ENCODE peak calls at places on chromosomes 6 and 20, in five cellular contexts. I is GM06990, O is psoas muscle, K is RWPE1, X is MCF 10A. V is an unnamed sample.

GRCh38 chr6:80872194-80872950 is 765.9 kb downstream of the BCKDHB start:
- DNase-seq in I (no peak), O (no peak), K (no peak), X (no peak), V (no peak)

GRCh38 chr6:156931283-156931682 is 154.1 kb downstream of the ARID1B start:
- DNase-seq in I (no peak), O (no peak), K (no peak), X (no peak), V (no peak)

GRCh38 chr6:41638002-41638800 is at the start of gene MDFI:
- DNase-seq in I (no peak), O (no peak), K (no peak), X (no peak), V (peak)

GRCh38 chr6:47126647-47127339 is 84.7 kb upstream of the ADGRF1 start:
- DNase-seq in I (no peak), O (no peak), K (no peak), X (peak), V (no peak)

GRCh38 chr6:39225946-39226437 is 3.3 kb downstream of the KCNK5 start:
- DNase-seq in I (no peak), O (no peak), K (no peak), X (no peak), V (no peak)

GRCh38 chr6:33206864-33207568 is 1.3 kb upstream of the RING1 start:
- DNase-seq in I (no peak), O (no peak), K (peak), X (no peak), V (peak)

GRCh38 chr6:37761872-37762271 is 57.7 kb upstream of the ZFAND3 start:
- DNase-seq in I (no peak), O (no peak), K (no peak), X (no peak), V (no peak)

GRCh38 chr6:5656226-5656625 is 350.5 kb downstream of the NRN1 start:
- DNase-seq in I (no peak), O (no peak), K (no peak), X (no peak), V (no peak)

GRCh38 chr6:129713806-129714338 is 3.9 kb upstream of the ARHGAP18 start:
- DNase-seq in I (no peak), O (no peak), K (no peak), X (no peak), V (no peak)

GRCh38 chr6:134249412-134249758 is 68.5 kb downstream of the SGK1 start:
- DNase-seq in I (no peak), O (no peak), K (no peak), X (no peak), V (no peak)

GRCh38 chr6:103335412-103335811 is 1524.3 kb downstream of the HACE1 start:
- DNase-seq in I (no peak), O (no peak), K (no peak), X (peak), V (no peak)

GRCh38 chr6:76275746-76276145 is 203.3 kb upstream of the IMPG1 start:
- DNase-seq in I (no peak), O (no peak), K (no peak), X (peak), V (no peak)

GRCh38 chr20:57661201-57662027 is 41.2 kb upstream of the ZBP1 start:
- DNase-seq in I (no peak), O (no peak), K (no peak), X (no peak), V (peak)

GRCh38 chr6:6978731-6979130 is 129.0 kb upstream of the RREB1 start:
- DNase-seq in I (no peak), O (no peak), K (no peak), X (no peak), V (no peak)

GRCh38 chr6:49736017-49736508 is 8.1 kb downstream of the CRISP3 start:
- DNase-seq in I (no peak), O (no peak), K (no peak), X (no peak), V (no peak)

GRCh38 chr6:25296217-25296905 is 17.2 kb downstream of the CARMIL1 start:
- DNase-seq in I (no peak), O (no peak), K (no peak), X (no peak), V (no peak)

GRCh38 chr20:57902478-57902877 is 192.7 kb upstream of the PMEPA1 start:
- DNase-seq in I (no peak), O (no peak), K (peak), X (peak), V (no peak)

GRCh38 chr6:138728672-138729071 is 44.9 kb upstream of the CCDC28A start:
- DNase-seq in I (no peak), O (no peak), K (no peak), X (no peak), V (no peak)

GRCh38 chr6:53018443-53018842 is 23.4 kb upstream of the GSTA4 start:
- DNase-seq in I (no peak), O (no peak), K (no peak), X (no peak), V (no peak)

GRCh38 chr6:131107166-131107565 is 28.1 kb upstream of the AKAP7 start:
- DNase-seq in I (peak), O (no peak), K (no peak), X (no peak), V (no peak)

GRCh38 chr6:37820713-37821069 is 1.2 kb downstream of the ZFAND3 start:
- DNase-seq in I (no peak), O (no peak), K (no peak), X (no peak), V (no peak)

DNA sequence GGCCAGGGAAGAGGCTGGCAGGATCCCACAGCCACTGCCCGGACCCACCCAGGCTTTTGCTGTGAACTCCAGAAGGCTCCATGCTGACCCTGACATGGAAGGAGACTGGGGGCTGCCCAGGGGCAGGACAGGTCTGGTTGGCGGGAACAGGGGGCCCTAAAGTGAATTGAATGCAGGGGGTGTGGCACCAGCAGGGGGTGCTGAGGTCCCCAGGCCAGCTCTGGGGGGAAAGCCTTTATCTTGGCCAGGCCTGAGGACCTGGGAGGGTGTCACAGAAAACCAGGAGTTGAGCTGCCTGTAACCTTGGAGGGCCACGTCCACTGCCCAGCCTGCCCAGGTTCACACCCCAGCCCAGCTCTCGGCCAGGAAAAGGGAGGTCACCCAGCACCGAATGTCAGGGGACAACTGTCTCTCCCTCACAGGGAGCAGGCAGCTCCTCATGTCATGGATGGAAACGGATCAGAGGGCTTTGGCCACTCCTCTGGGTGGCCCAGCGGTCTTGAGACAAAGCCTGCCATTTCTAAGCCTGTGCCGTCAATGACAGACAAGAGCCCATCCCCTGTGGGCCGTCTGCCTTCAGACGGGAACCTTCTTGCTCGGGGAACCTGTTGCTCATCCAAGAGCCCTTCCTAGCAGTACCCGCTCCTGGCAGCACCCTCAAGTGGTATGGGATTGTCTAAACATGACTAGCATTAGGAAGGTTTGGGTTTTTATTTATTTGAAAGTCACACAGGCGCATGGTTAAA is 2.9 kb upstream of the YTHDF1 start:
- DNase-seq in I (no peak), O (no peak), K (no peak), X (no peak), V (no peak)
- TF ChIP-seq CTCF in I (no peak), O (no peak), K (no peak), X (no peak), V (no peak)

GRCh38 chr20:9156529-9157280 is 87.8 kb downstream of the PLCB4 start:
- DNase-seq in I (no peak), O (no peak), K (no peak), X (peak), V (no peak)
- TF ChIP-seq CTCF in I (no peak), O (no peak), K (no peak), X (no peak), V (no peak)

DNA sequence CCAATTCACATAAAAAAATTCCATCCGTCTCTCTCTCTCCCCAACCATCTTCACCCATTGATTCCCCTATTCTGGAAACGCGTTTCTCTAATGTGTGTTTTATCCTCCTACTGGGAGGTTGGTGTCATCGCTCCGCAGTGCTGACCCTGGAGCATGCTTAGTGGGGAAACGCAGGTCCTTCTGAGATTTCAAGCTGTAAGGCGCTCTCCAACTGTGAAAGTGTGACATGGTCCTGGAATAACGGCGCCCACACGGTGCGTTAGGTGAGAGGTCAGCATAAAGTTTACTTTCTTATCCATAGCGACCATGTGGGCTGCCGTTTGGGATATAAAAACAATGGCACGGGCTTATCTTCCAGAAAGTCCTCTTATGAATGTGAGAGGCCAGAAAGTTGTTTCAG is 123.9 kb downstream of the WDR27 start:
- DNase-seq in I (no peak), O (no peak), K (no peak), X (no peak), V (no peak)
- TF ChIP-seq CTCF in I (no peak), O (no peak), K (no peak), X (no peak), V (no peak)

DNA sequence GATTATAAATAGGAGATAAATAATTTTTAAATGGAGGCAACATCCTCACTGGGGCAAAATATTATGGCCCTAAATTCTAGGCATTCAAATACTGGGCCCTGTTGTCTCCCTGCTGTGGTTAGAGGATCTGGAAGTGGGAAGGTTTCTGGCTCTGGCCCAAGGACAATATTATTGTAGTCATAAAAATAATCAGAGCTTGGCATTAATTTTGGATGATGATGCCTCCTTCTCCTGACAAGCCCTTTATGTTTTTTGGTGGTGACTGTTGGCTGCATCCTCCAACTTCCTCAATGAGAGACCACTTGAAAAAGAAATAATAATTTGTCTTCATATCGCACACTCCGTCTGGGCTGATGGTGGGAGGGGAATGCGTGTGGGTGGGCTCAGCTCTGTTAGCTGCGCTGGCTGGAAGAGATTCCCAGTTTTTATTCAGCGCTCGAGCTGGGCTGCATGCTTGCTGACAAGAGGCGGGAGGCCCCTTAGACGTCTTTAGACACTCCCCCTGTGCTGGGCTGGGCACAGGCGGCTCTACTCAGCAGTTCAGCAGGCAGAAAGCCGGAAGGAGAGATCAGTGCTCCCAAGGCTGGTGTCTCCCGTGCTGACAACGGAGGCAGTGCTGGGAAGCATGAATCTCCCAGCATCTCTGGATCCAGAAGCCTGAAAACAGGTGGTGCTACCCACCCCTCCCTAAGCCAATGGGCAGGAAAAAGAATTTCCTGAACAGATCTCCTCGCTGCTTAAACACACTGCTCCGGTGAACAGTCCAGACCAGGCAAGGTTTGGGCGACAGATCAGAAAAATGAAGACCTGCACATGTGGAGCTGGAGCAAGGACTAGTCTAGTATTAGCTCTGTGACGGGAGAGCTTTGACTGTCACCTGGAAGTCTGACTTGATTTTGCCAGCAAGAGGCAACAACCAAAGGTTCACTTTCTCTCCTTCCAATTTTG is 97.7 kb downstream of the SYCP2 start:
- DNase-seq in I (no peak), O (no peak), K (peak), X (peak), V (peak)
- TF ChIP-seq CTCF in I (no peak), O (no peak), K (no peak), X (no peak), V (no peak)

V was measured in nephron progenitor cell.